ENCODE peak calls at places on chromosomes 12 and 14, in five cellular contexts. L, D, K, V and N are unnamed samples.

GRCh38 chr12:102879144-102879763 is 37.8 kb downstream of the PAH start:
- DNase-seq in L (peak), K (peak), D (peak), V (peak), N (peak)

GRCh38 chr14:65509842-65510241 is 97.3 kb downstream of the FUT8 start:
- DNase-seq in D (no peak), V (no peak), L (no peak), K (no peak), N (no peak)

GRCh38 chr12:111816065-111816615 is 25.9 kb upstream of the MAPKAPK5 start:
- DNase-seq in D (no peak), V (no peak), K (no peak), L (no peak), N (no peak)

GRCh38 chr12:92261071-92261470 is 115.4 kb upstream of the BTG1 start:
- DNase-seq in L (no peak), D (no peak), V (no peak), K (no peak), N (no peak)

GRCh38 chr14:105067140-105067968 is 2.1 kb upstream of the GPR132 start:
- DNase-seq in D (no peak), V (peak), L (no peak), K (peak), N (no peak)

GRCh38 chr12:55720071-55720564 is at the start of gene RDH5:
- DNase-seq in L (no peak), K (no peak), V (no peak), D (no peak), N (no peak)

GRCh38 chr14:54489731-54490447 is 1.1 kb upstream of the GMFB start:
- DNase-seq in V (no peak), K (no peak), L (no peak), D (no peak), N (no peak)

GRCh38 chr14:96084796-96085195 is 45.6 kb downstream of the C14orf132 start:
- DNase-seq in K (no peak), V (no peak), D (no peak), L (peak), N (no peak)

GRCh38 chr12:50024804-50025186 is 499 bp downstream of the RACGAP1 start:
- DNase-seq in K (peak), L (no peak), D (no peak), V (peak), N (no peak)